ENCODE peak calls at places on chromosomes 16 and 17, in seven cellular contexts. A is keratinocyte, K is heart left ventricle, B is choroid plexus epithelial cell, U is kidney, P is adrenal gland, R is SK-N-SH. Z is an unnamed sample.

GRCh38 chr16:69036399-69037091 is 68.9 kb upstream of the HAS3 start:
- DNase-seq in A (no peak), R (no peak), B (no peak), K (no peak), U (no peak), P (no peak), Z (no peak)

GRCh38 chr16:56245197-56245596 is 53.9 kb downstream of the GNAO1 start:
- DNase-seq in A (peak), P (no peak), B (no peak), R (no peak), K (no peak), U (no peak), Z (no peak)

GRCh38 chr17:38585056-38585804 is 20.5 kb downstream of the SRCIN1 start:
- DNase-seq in P (no peak), R (no peak), A (no peak), K (no peak), B (peak), U (peak), Z (no peak)

GRCh38 chr17:38605230-38605851 is 411 bp downstream of the SRCIN1 start:
- DNase-seq in P (no peak), A (no peak), U (no peak), R (peak), K (no peak), B (no peak), Z (no peak)

GRCh38 chr16:14181371-14182050 is 110.4 kb downstream of the MRTFB start:
- DNase-seq in A (no peak), P (no peak), K (no peak), R (no peak), B (peak), U (no peak), Z (peak)

GRCh38 chr16:16933861-16934260 is 536.9 kb downstream of the XYLT1 start:
- DNase-seq in U (no peak), B (no peak), A (no peak), P (no peak), R (no peak), K (no peak), Z (no peak)

GRCh38 chr16:25832288-25832687 is 140.5 kb downstream of the HS3ST4 start:
- DNase-seq in R (no peak), P (no peak), U (no peak), A (no peak), B (no peak), K (no peak), Z (no peak)

GRCh38 chr16:2955779-2956565 is 8.1 kb upstream of the KREMEN2 start:
- DNase-seq in R (no peak), P (no peak), B (no peak), A (no peak), K (no peak), U (no peak), Z (no peak)

GRCh38 chr16:81814751-81815428 is 35.8 kb downstream of the PLCG2 start:
- DNase-seq in A (no peak), B (no peak), R (no peak), K (no peak), U (no peak), P (no peak), Z (no peak)

GRCh38 chr17:7775058-7775457 is 57.5 kb downstream of the DNAH2 start:
- DNase-seq in P (no peak), A (no peak), U (peak), K (no peak), B (no peak), R (no peak), Z (no peak)

GRCh38 chr17:57861000-57861736 is 11.3 kb upstream of the MRPS23 start:
- DNase-seq in R (peak), P (peak), K (peak), U (peak), A (no peak), B (peak), Z (no peak)

GRCh38 chr17:28347261-28347891 is 10.0 kb downstream of the POLDIP2 start:
- DNase-seq in B (peak), A (peak), K (no peak), P (no peak), R (no peak), U (peak), Z (peak)

GRCh38 chr16:84159006-84159405 is 13.9 kb downstream of the DNAAF1 start:
- DNase-seq in K (no peak), A (no peak), P (no peak), U (no peak), B (no peak), R (peak), Z (no peak)

GRCh38 chr16:30893082-30893743 is 664 bp downstream of the BCL7C start:
- DNase-seq in K (no peak), A (no peak), B (no peak), P (peak), U (peak), R (peak), Z (no peak)

GRCh38 chr17:80961931-80962330 is 29.7 kb upstream of the CHMP6 start:
- DNase-seq in P (no peak), B (no peak), A (no peak), K (no peak), U (peak), R (no peak), Z (no peak)

GRCh38 chr16:88883117-88883895 is 16.8 kb upstream of the PABPN1L start:
- DNase-seq in P (no peak), A (peak), U (no peak), B (no peak), K (no peak), R (no peak), Z (no peak)

GRCh38 chr17:14699569-14700190 is 398.8 kb downstream of the HS3ST3B1 start:
- DNase-seq in A (no peak), K (no peak), B (no peak), P (no peak), R (no peak), U (no peak), Z (no peak)

GRCh38 chr16:56448005-56448404 is 3.1 kb downstream of the NUDT21 start:
- DNase-seq in R (no peak), A (no peak), P (no peak), B (no peak), K (no peak), U (no peak), Z (no peak)

GRCh38 chr17:61519754-61520440 is 67.7 kb downstream of the TBX4 start:
- DNase-seq in K (no peak), R (no peak), U (no peak), B (no peak), A (no peak), P (no peak), Z (no peak)

GRCh38 chr16:11668590-11669379 is 530 bp downstream of the SNN start:
- DNase-seq in P (peak), U (peak), B (no peak), K (peak), A (no peak), R (peak), Z (no peak)

GRCh38 chr17:11363575-11363974 is 122.6 kb downstream of the SHISA6 start:
- DNase-seq in A (no peak), U (no peak), R (no peak), P (no peak), K (no peak), B (no peak), Z (no peak)

GRCh38 chr17:20967776-20968175 is 75.0 kb downstream of the USP22 start:
- DNase-seq in K (no peak), A (no peak), B (peak), P (no peak), U (no peak), R (no peak), Z (peak)

DNA sequence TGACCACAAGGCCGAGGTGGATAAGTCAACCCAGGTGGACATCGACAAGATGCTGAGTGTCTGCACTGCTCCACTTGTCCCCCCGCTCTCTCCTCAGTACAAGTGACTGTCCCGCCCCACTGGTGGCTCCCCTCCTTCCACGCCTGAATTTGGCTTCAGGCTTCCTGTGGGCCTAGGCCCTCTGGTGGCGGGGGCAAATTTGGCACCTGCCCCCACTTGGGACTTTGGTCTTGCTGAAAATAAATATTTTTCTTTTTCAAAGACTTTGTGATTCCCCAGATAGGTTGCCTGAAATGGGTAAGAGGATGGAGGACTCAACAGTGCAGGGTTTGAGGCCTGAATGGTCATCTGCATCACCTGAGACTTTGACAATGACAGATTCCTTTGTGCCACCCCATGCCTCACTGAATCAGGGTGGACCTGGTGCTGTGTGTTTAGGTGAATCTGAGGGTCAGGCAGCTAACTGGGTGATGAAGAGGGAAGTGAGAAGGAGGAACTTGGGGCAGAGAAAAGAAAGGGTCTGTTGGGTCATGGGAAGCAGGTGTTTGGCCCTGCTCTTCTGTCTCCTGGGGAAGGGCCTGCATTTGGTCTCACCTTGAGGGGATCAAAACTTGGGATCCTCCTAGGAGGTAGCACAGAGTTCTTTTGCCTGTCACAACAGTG is 2.0 kb downstream of the C16orf86 start:
- DNase-seq in B (no peak), A (no peak), U (no peak), K (no peak), P (no peak), R (no peak), Z (no peak)
- TF ChIP-seq CTCF in B (peak), A (peak), U (no peak), K (no peak), P (no peak), R (peak), Z (peak)

GRCh38 chr16:15461376-15461775 is 27.0 kb downstream of the BMERB1 start:
- DNase-seq in B (no peak), R (no peak), P (no peak), A (no peak), K (no peak), U (no peak), Z (no peak)

GRCh38 chr16:15452456-15452855 is 18.1 kb downstream of the BMERB1 start:
- DNase-seq in A (no peak), K (no peak), U (no peak), B (no peak), R (no peak), P (no peak), Z (no peak)

GRCh38 chr16:15460601-15461000 is 26.2 kb downstream of the BMERB1 start:
- DNase-seq in U (no peak), K (no peak), B (no peak), P (no peak), R (no peak), A (no peak), Z (no peak)

GRCh38 chr16:15457958-15458357 is 23.6 kb downstream of the BMERB1 start:
- DNase-seq in K (no peak), A (no peak), R (no peak), U (no peak), P (no peak), B (no peak), Z (no peak)

DNA sequence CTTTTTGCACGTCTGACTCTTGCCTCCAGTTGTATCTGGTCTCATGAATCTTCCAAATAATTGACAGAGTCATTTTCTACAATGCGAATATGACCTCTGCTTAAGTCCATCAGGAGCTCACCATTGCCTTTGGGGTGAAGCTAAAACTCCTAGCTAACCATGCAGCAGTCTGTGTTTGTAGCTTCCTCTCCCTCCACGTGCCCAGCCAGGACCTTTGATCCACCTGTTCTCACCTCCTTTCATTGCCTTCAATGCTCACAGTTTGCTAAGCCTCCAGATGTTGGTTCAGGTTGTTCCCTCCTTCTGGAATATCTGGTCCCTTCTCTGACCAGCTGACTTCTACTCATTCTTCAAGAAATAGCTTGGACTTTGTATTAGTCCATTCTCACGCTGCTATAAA is 23.0 kb downstream of the BMERB1 start:
- DNase-seq in U (no peak), R (no peak), K (no peak), P (no peak), A (no peak), B (no peak), Z (no peak)
- H3K4me3 ChIP-seq in U (no peak), R (no peak), K (no peak), P (no peak), A (no peak), B (no peak), Z (no peak)

DNA sequence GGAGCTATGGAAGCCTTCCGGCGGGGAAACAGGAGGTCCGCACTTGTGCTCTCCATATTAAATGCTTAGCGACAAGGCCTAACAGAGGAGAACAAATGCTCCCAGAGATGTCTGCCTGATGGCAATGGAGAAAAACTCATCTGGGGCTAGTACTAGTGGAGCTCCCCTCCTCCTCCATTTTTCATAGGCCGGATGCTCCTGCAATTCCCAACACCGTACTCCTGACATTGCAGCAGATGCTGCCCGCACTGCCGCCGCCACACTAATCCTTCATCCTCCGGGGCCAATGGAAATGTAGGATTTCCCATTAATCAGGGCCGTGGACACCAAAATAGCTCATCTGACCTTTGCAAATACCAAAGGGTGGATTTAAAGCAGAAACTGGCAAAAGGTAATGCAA is 27.5 kb downstream of the TOM1L2 start:
- DNase-seq in R (no peak), P (no peak), U (no peak), A (no peak), K (no peak), B (no peak), Z (no peak)
- TF ChIP-seq CTCF in R (no peak), P (no peak), U (no peak), A (no peak), K (no peak), B (no peak), Z (no peak)

DNA sequence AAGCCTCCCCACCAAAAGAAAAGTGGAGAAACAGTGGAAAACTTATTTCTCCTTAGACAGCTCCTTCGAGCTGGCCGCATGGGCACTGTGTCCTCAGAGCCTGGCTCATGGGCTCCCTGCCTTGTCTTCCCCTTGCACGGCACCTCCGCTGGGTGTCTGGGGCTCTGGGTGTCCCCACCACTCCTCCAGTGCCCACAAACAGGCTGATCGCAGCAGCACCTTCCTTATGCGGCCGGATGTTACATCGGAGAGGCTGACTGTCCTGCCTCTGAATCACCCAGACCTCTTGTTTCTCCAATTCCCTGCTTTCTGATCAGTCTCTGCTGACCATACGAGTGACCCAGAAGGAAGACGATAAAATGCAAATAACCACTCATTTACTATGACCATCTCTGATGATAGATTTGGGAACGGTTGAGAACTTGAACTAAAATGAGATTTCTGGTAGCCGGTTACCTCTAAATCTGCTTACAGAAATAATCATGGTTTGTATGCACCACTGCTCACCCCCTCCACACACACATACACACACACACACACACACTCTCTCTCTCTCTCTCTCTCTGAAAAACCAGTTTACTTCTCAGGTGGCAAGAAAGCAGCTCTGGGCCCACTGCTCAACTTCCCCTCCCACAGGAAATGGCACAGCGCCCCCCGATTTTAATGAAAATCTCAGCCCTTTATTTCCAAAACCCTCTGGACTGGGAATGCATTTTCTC is 121.5 kb downstream of the SLC39A11 start:
- DNase-seq in K (no peak), A (no peak), P (no peak), U (no peak), R (no peak), B (no peak), Z (no peak)
- H3K4me3 ChIP-seq in K (no peak), A (no peak), P (no peak), U (no peak), R (no peak), B (no peak), Z (no peak)

DNA sequence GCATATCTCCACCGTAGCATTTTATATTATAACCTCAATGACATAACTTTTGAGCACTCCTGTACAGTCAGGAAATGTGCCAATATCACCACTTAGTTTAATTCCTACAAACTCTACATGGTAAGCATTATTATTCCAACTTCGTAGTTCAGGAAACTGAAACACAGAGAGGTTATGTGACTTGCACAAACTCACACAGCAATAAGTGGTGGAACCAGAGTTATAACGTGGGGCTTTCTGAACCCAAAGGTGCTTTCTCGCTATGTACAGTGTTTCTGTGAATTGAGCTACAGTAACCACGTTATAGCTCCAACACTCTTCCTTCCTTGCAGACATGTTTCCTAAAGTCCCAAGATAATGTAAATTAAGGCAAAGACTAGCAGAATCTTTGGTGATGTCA is 330.2 kb downstream of the GRIN2A start:
- DNase-seq in U (no peak), B (no peak), R (no peak), A (no peak), K (no peak), P (no peak), Z (no peak)
- TF ChIP-seq CTCF in U (no peak), B (no peak), R (no peak), A (no peak), K (no peak), P (no peak), Z (no peak)

GRCh38 chr17:48604770-48605329 is at the start of gene HOXB6:
- DNase-seq in K (no peak), P (no peak), B (no peak), R (no peak), U (peak), A (no peak), Z (peak)
- H3K4me3 ChIP-seq in K (peak), P (peak), B (no peak), R (no peak), U (peak), A (peak), Z (peak)

GRCh38 chr17:47948706-47949196 is 7.4 kb downstream of the PNPO start:
- DNase-seq in A (no peak), B (no peak), K (no peak), R (no peak), P (peak), U (no peak), Z (no peak)
- TF ChIP-seq CTCF in A (no peak), B (no peak), K (no peak), R (no peak), P (no peak), U (no peak), Z (no peak)

Z was measured in fibroblast of mammary gland.